ENCODE peak calls at places on chromosomes 4 and X, in seven cellular contexts. One of them, this sample, is unnamed.

GRCh38 chr4:145093638-145094037 is 4.4 kb downstream of the ANAPC10 start:
- DNase-seq in neuronal stem cell: no peak
- DNase-seq in trophoblast cell: no peak
- DNase-seq in H1: no peak
- DNase-seq in mesendoderm: no peak
- DNase-seq in IMR-90: no peak
- DNase-seq in mesenchymal stem cell: no peak
- DNase-seq in this sample: no peak

GRCh38 chr4:147843162-147843561 is 111.3 kb downstream of the ARHGAP10 start:
- DNase-seq in mesenchymal stem cell: no peak
- DNase-seq in trophoblast cell: peak; percentile 41
- DNase-seq in neuronal stem cell: no peak
- DNase-seq in mesendoderm: peak; percentile 75
- DNase-seq in H1: no peak
- DNase-seq in IMR-90: no peak
- DNase-seq in this sample: peak; percentile 50

GRCh38 chr4:185640809-185641675 is 105.7 kb upstream of the PDLIM3 start:
- DNase-seq in neuronal stem cell: peak; percentile 15
- DNase-seq in trophoblast cell: peak; percentile 36
- DNase-seq in mesendoderm: peak; percentile 72
- DNase-seq in mesenchymal stem cell: peak; percentile 76
- DNase-seq in H1: no peak
- DNase-seq in IMR-90: peak; percentile 82
- DNase-seq in this sample: no peak

GRCh38 chrX:46433892-46434291 is 111.3 kb downstream of the ZNF674 start:
- DNase-seq in mesendoderm: no peak
- DNase-seq in H1: no peak
- DNase-seq in neuronal stem cell: no peak
- DNase-seq in trophoblast cell: no peak
- DNase-seq in IMR-90: peak; percentile 52
- DNase-seq in mesenchymal stem cell: peak; percentile 33
- DNase-seq in this sample: no peak

GRCh38 chr4:57405359-57405758 is 295.2 kb upstream of the IGFBP7 start:
- DNase-seq in neuronal stem cell: no peak
- DNase-seq in trophoblast cell: peak; percentile 92
- DNase-seq in IMR-90: no peak
- DNase-seq in mesenchymal stem cell: no peak
- DNase-seq in H1: no peak
- DNase-seq in mesendoderm: no peak
- DNase-seq in this sample: no peak

GRCh38 chr4:184860018-184860530 is 34.3 kb upstream of the ACSL1 start:
- DNase-seq in H1: no peak
- DNase-seq in trophoblast cell: no peak
- DNase-seq in mesenchymal stem cell: no peak
- DNase-seq in mesendoderm: no peak
- DNase-seq in IMR-90: no peak
- DNase-seq in neuronal stem cell: no peak
- DNase-seq in this sample: no peak

GRCh38 chr4:98516042-98516440 is 142.4 kb downstream of the TSPAN5 start:
- DNase-seq in H1: no peak
- DNase-seq in neuronal stem cell: no peak
- DNase-seq in trophoblast cell: peak; percentile 25
- DNase-seq in mesendoderm: peak; percentile 16
- DNase-seq in mesenchymal stem cell: peak; percentile 96
- DNase-seq in IMR-90: peak; percentile 90
- DNase-seq in this sample: no peak

GRCh38 chr4:123619326-123619725 is 222.7 kb downstream of the SPRY1 start:
- DNase-seq in neuronal stem cell: no peak
- DNase-seq in mesendoderm: no peak
- DNase-seq in mesenchymal stem cell: no peak
- DNase-seq in IMR-90: no peak
- DNase-seq in trophoblast cell: no peak
- DNase-seq in H1: no peak
- DNase-seq in this sample: no peak

GRCh38 chr4:66273110-66273509 is 602.8 kb upstream of the EPHA5 start:
- DNase-seq in H1: no peak
- DNase-seq in mesenchymal stem cell: no peak
- DNase-seq in mesendoderm: peak; percentile 12
- DNase-seq in trophoblast cell: no peak
- DNase-seq in neuronal stem cell: no peak
- DNase-seq in IMR-90: no peak
- DNase-seq in this sample: no peak

GRCh38 chr4:149264093-149264733 is 551.4 kb downstream of the IQCM start:
- DNase-seq in mesenchymal stem cell: peak; percentile 48
- DNase-seq in H1: peak; percentile 48
- DNase-seq in mesendoderm: peak; percentile 73
- DNase-seq in trophoblast cell: peak; percentile 23
- DNase-seq in neuronal stem cell: peak; percentile 26
- DNase-seq in IMR-90: peak; percentile 74
- DNase-seq in this sample: peak; percentile 46

GRCh38 chr4:103008875-103009729 is 10.4 kb downstream of the SLC9B1 start:
- DNase-seq in mesendoderm: peak; percentile 65
- DNase-seq in neuronal stem cell: peak; percentile 54
- DNase-seq in mesenchymal stem cell: peak; percentile 78
- DNase-seq in H1: no peak
- DNase-seq in IMR-90: peak; percentile 80
- DNase-seq in trophoblast cell: peak; percentile 35
- DNase-seq in this sample: no peak

GRCh38 chrX:140477987-140478386 is 26.9 kb downstream of the SOX3 start:
- DNase-seq in mesenchymal stem cell: no peak
- DNase-seq in H1: peak; percentile 39
- DNase-seq in neuronal stem cell: no peak
- DNase-seq in mesendoderm: peak; percentile 82
- DNase-seq in trophoblast cell: no peak
- DNase-seq in IMR-90: no peak
- DNase-seq in this sample: peak; percentile 62

GRCh38 chr4:124931050-124931449 is 218.5 kb upstream of the ANKRD50 start:
- DNase-seq in mesenchymal stem cell: no peak
- DNase-seq in trophoblast cell: no peak
- DNase-seq in neuronal stem cell: no peak
- DNase-seq in H1: no peak
- DNase-seq in mesendoderm: no peak
- DNase-seq in IMR-90: peak; percentile 77
- DNase-seq in this sample: no peak

GRCh38 chrX:33045245-33045644 is 166.1 kb downstream of the DMD start:
- DNase-seq in neuronal stem cell: no peak
- DNase-seq in IMR-90: no peak
- DNase-seq in H1: no peak
- DNase-seq in trophoblast cell: no peak
- DNase-seq in mesendoderm: no peak
- DNase-seq in mesenchymal stem cell: no peak
- DNase-seq in this sample: no peak

GRCh38 chr4:150999091-150999490 is 16.0 kb downstream of the LRBA start:
- DNase-seq in mesenchymal stem cell: no peak
- DNase-seq in mesendoderm: no peak
- DNase-seq in H1: no peak
- DNase-seq in IMR-90: no peak
- DNase-seq in neuronal stem cell: no peak
- DNase-seq in trophoblast cell: no peak
- DNase-seq in this sample: no peak

GRCh38 chr4:148330161-148330560 is 112.1 kb downstream of the NR3C2 start:
- DNase-seq in mesendoderm: no peak
- DNase-seq in trophoblast cell: no peak
- DNase-seq in H1: no peak
- DNase-seq in IMR-90: no peak
- DNase-seq in neuronal stem cell: no peak
- DNase-seq in mesenchymal stem cell: no peak
- DNase-seq in this sample: no peak

GRCh38 chr4:83252782-83253405 is 31.7 kb downstream of the COQ2 start:
- DNase-seq in trophoblast cell: peak; percentile 71
- DNase-seq in mesenchymal stem cell: peak; percentile 73
- DNase-seq in neuronal stem cell: peak; percentile 51
- DNase-seq in IMR-90: peak; percentile 54
- DNase-seq in H1: peak; percentile 79
- DNase-seq in mesendoderm: peak; percentile 92
- DNase-seq in this sample: peak; percentile 78
- H2BK5ac ChIP-seq in trophoblast cell: no peak overlapping the region
- H2BK5ac ChIP-seq in mesenchymal stem cell: no peak overlapping the region
- H2BK5ac ChIP-seq in neuronal stem cell: no peak overlapping the region
- H2BK5ac ChIP-seq in IMR-90: no peak overlapping the region
- H2BK5ac ChIP-seq in H1: no peak overlapping the region
- H2BK5ac ChIP-seq in mesendoderm: no peak overlapping the region
- H2BK5ac ChIP-seq in this sample: no peak overlapping the region

DNA sequence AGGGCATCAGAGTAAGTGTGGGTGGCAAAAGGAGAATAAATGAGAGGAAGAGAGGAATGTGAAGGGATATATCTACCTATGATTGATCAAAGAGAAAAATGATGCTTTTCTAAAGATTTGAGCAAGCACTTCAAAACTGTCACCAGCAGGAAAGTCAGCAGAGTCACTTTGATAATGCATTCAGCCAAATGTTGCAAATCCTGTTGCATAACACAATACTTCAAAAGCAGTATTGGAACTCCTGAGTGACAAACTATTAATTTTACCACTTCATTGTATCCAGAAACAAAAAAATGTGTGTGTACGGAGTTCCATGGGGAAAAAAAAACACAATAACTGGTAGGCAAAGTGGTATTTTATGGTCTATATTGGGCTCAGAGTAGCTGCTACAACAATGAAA is 160.3 kb downstream of the EMCN start:
- DNase-seq in neuronal stem cell: no peak
- DNase-seq in IMR-90: no peak
- DNase-seq in mesendoderm: peak; percentile 34
- DNase-seq in H1: no peak
- DNase-seq in trophoblast cell: no peak
- DNase-seq in mesenchymal stem cell: no peak
- DNase-seq in this sample: no peak
- H4K8ac ChIP-seq in neuronal stem cell: no peak overlapping the region
- H4K8ac ChIP-seq in IMR-90: no peak overlapping the region
- H4K8ac ChIP-seq in mesendoderm: no peak overlapping the region
- H4K8ac ChIP-seq in H1: no peak overlapping the region
- H4K8ac ChIP-seq in trophoblast cell: no peak overlapping the region
- H4K8ac ChIP-seq in mesenchymal stem cell: no peak overlapping the region
- H4K8ac ChIP-seq in this sample: no peak overlapping the region

DNA sequence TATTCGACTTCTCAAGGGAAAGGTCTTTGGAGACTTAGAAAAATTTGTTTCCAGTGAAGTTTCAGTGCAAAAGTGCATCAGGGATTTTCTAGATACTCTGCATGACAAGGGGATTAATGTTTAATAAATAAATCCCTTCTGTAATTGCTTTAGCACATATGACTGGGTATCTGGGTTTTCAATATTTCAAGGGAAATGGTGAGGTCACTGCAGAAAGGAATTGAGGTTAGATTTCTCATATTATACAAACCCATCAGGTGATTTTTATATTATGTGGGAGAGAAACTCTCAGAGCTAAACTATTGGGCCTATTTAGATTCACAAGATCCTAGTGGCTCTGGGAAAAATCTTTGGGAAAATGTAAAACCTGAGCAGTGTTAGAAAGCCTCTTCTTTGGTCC is 48.3 kb upstream of the SLC4A4 start:
- DNase-seq in trophoblast cell: no peak
- DNase-seq in H1: no peak
- DNase-seq in mesendoderm: no peak
- DNase-seq in mesenchymal stem cell: no peak
- DNase-seq in IMR-90: peak; percentile 56
- DNase-seq in neuronal stem cell: no peak
- DNase-seq in this sample: no peak
- H2BK5ac ChIP-seq in trophoblast cell: no peak overlapping the region
- H2BK5ac ChIP-seq in H1: no peak overlapping the region
- H2BK5ac ChIP-seq in mesendoderm: no peak overlapping the region
- H2BK5ac ChIP-seq in mesenchymal stem cell: no peak overlapping the region
- H2BK5ac ChIP-seq in IMR-90: peak overlapping the region; percentile 91
- H2BK5ac ChIP-seq in neuronal stem cell: no peak overlapping the region
- H2BK5ac ChIP-seq in this sample: no peak overlapping the region

GRCh38 chr4:679571-680083 is 5.3 kb downstream of the MYL5 start:
- DNase-seq in trophoblast cell: no peak
- DNase-seq in IMR-90: no peak
- DNase-seq in mesenchymal stem cell: no peak
- DNase-seq in H1: no peak
- DNase-seq in mesendoderm: no peak
- DNase-seq in neuronal stem cell: no peak
- DNase-seq in this sample: no peak
- H4K8ac ChIP-seq in trophoblast cell: no peak overlapping the region
- H4K8ac ChIP-seq in IMR-90: no peak overlapping the region
- H4K8ac ChIP-seq in mesenchymal stem cell: no peak overlapping the region
- H4K8ac ChIP-seq in H1: no peak overlapping the region
- H4K8ac ChIP-seq in mesendoderm: no peak overlapping the region
- H4K8ac ChIP-seq in neuronal stem cell: no peak overlapping the region
- H4K8ac ChIP-seq in this sample: no peak overlapping the region

GRCh38 chr4:37977471-37978452 is 17.6 kb downstream of the PTTG2 start:
- DNase-seq in trophoblast cell: peak; percentile 40
- DNase-seq in H1: peak; percentile 72
- DNase-seq in IMR-90: peak; percentile 55
- DNase-seq in mesendoderm: peak; percentile 61
- DNase-seq in mesenchymal stem cell: peak; percentile 76
- DNase-seq in neuronal stem cell: peak; percentile 12
- DNase-seq in this sample: no peak

GRCh38 chr4:37973481-37973880 is 13.3 kb downstream of the PTTG2 start:
- DNase-seq in trophoblast cell: peak; percentile 66
- DNase-seq in neuronal stem cell: no peak
- DNase-seq in IMR-90: no peak
- DNase-seq in mesendoderm: no peak
- DNase-seq in H1: no peak
- DNase-seq in mesenchymal stem cell: no peak
- DNase-seq in this sample: no peak

GRCh38 chr4:37976991-37977470 is 16.8 kb downstream of the PTTG2 start:
- DNase-seq in mesendoderm: peak; percentile 92
- DNase-seq in neuronal stem cell: peak; percentile 77
- DNase-seq in H1: peak; percentile 86
- DNase-seq in mesenchymal stem cell: peak; percentile 76
- DNase-seq in IMR-90: peak; percentile 51
- DNase-seq in trophoblast cell: peak; percentile 65
- DNase-seq in this sample: peak; percentile 86

GRCh38 chr4:37978509-37978908 is 18.3 kb downstream of the PTTG2 start:
- DNase-seq in neuronal stem cell: no peak
- DNase-seq in IMR-90: no peak
- DNase-seq in mesendoderm: no peak
- DNase-seq in trophoblast cell: no peak
- DNase-seq in H1: no peak
- DNase-seq in mesenchymal stem cell: no peak
- DNase-seq in this sample: no peak

GRCh38 chr4:37976513-37976912 is 16.3 kb downstream of the PTTG2 start:
- DNase-seq in IMR-90: no peak
- DNase-seq in trophoblast cell: peak; percentile 75
- DNase-seq in mesendoderm: no peak
- DNase-seq in neuronal stem cell: no peak
- DNase-seq in mesenchymal stem cell: no peak
- DNase-seq in H1: no peak
- DNase-seq in this sample: no peak
- H2BK5ac ChIP-seq in IMR-90: no peak overlapping the region
- H2BK5ac ChIP-seq in trophoblast cell: no peak overlapping the region
- H2BK5ac ChIP-seq in mesendoderm: no peak overlapping the region
- H2BK5ac ChIP-seq in neuronal stem cell: no peak overlapping the region
- H2BK5ac ChIP-seq in mesenchymal stem cell: no peak overlapping the region
- H2BK5ac ChIP-seq in H1: peak overlapping the region; percentile 18
- H2BK5ac ChIP-seq in this sample: no peak overlapping the region

GRCh38 chr4:135144498-135144897 is 942.9 kb upstream of the PABPC4L start:
- DNase-seq in trophoblast cell: no peak
- DNase-seq in H1: no peak
- DNase-seq in mesenchymal stem cell: no peak
- DNase-seq in IMR-90: no peak
- DNase-seq in neuronal stem cell: no peak
- DNase-seq in mesendoderm: no peak
- DNase-seq in this sample: no peak
- H4K8ac ChIP-seq in trophoblast cell: no peak overlapping the region
- H4K8ac ChIP-seq in H1: no peak overlapping the region
- H4K8ac ChIP-seq in mesenchymal stem cell: no peak overlapping the region
- H4K8ac ChIP-seq in IMR-90: no peak overlapping the region
- H4K8ac ChIP-seq in neuronal stem cell: no peak overlapping the region
- H4K8ac ChIP-seq in mesendoderm: no peak overlapping the region
- H4K8ac ChIP-seq in this sample: no peak overlapping the region

GRCh38 chr4:89549907-89550306 is 242.3 kb upstream of the GPRIN3 start:
- DNase-seq in neuronal stem cell: no peak
- DNase-seq in mesenchymal stem cell: peak; percentile 50
- DNase-seq in mesendoderm: no peak
- DNase-seq in trophoblast cell: peak; percentile 4
- DNase-seq in H1: no peak
- DNase-seq in IMR-90: peak; percentile 54
- DNase-seq in this sample: no peak
- H2BK5ac ChIP-seq in neuronal stem cell: no peak overlapping the region
- H2BK5ac ChIP-seq in mesenchymal stem cell: no peak overlapping the region
- H2BK5ac ChIP-seq in mesendoderm: no peak overlapping the region
- H2BK5ac ChIP-seq in trophoblast cell: no peak overlapping the region
- H2BK5ac ChIP-seq in H1: no peak overlapping the region
- H2BK5ac ChIP-seq in IMR-90: peak overlapping the region; percentile 8
- H2BK5ac ChIP-seq in this sample: no peak overlapping the region